ENCODE peak calls at places on chromosomes 11 and 22, in seven cellular contexts. One of them, this sample, is unnamed.

GRCh38 chr22:28899199-28899853 is 16.0 kb downstream of the ZNRF3 start:
- DNase-seq in lung: no peak
- DNase-seq in HT1080: peak; percentile 66
- DNase-seq in CD8-positive, alpha-beta T cell: peak; percentile 11
- DNase-seq in T-cell: peak; percentile 43
- DNase-seq in CD4-positive, alpha-beta T cell: peak; percentile 29
- DNase-seq in stimulated activated CD8-positive, alpha-beta memory T cell treated with anti-CD3 and anti-CD28 coated beads, Interleukin-4, amount 100 ng/mL, for 1 hour: no peak
- DNase-seq in this sample: peak; percentile 16

GRCh38 chr11:123976770-123977560 is 616 bp downstream of the OR10S1 start:
- DNase-seq in lung: no peak
- DNase-seq in HT1080: no peak
- DNase-seq in CD8-positive, alpha-beta T cell: no peak
- DNase-seq in T-cell: no peak
- DNase-seq in CD4-positive, alpha-beta T cell: no peak
- DNase-seq in stimulated activated CD8-positive, alpha-beta memory T cell treated with anti-CD3 and anti-CD28 coated beads, Interleukin-4, amount 100 ng/mL, for 1 hour: no peak
- DNase-seq in this sample: no peak

GRCh38 chr11:104625246-104625645 is 273.0 kb downstream of the CASP12 start:
- DNase-seq in lung: no peak
- DNase-seq in HT1080: no peak
- DNase-seq in CD8-positive, alpha-beta T cell: no peak
- DNase-seq in T-cell: no peak
- DNase-seq in CD4-positive, alpha-beta T cell: no peak
- DNase-seq in stimulated activated CD8-positive, alpha-beta memory T cell treated with anti-CD3 and anti-CD28 coated beads, Interleukin-4, amount 100 ng/mL, for 1 hour: no peak
- DNase-seq in this sample: no peak

GRCh38 chr22:39122772-39123470 is 25.9 kb downstream of the APOBEC3H start:
- DNase-seq in lung: no peak
- DNase-seq in HT1080: no peak
- DNase-seq in CD8-positive, alpha-beta T cell: no peak
- DNase-seq in T-cell: no peak
- DNase-seq in CD4-positive, alpha-beta T cell: no peak
- DNase-seq in stimulated activated CD8-positive, alpha-beta memory T cell treated with anti-CD3 and anti-CD28 coated beads, Interleukin-4, amount 100 ng/mL, for 1 hour: no peak
- DNase-seq in this sample: no peak

GRCh38 chr22:17890892-17891291 is 116.6 kb upstream of the BID start:
- DNase-seq in lung: no peak
- DNase-seq in HT1080: no peak
- DNase-seq in CD8-positive, alpha-beta T cell: no peak
- DNase-seq in T-cell: no peak
- DNase-seq in CD4-positive, alpha-beta T cell: no peak
- DNase-seq in stimulated activated CD8-positive, alpha-beta memory T cell treated with anti-CD3 and anti-CD28 coated beads, Interleukin-4, amount 100 ng/mL, for 1 hour: no peak
- DNase-seq in this sample: no peak

GRCh38 chr11:81644239-81644840 is 1089.3 kb downstream of the FAM181B start:
- DNase-seq in lung: no peak
- DNase-seq in HT1080: peak; percentile 58
- DNase-seq in CD8-positive, alpha-beta T cell: no peak
- DNase-seq in T-cell: peak; percentile 2
- DNase-seq in CD4-positive, alpha-beta T cell: no peak
- DNase-seq in stimulated activated CD8-positive, alpha-beta memory T cell treated with anti-CD3 and anti-CD28 coated beads, Interleukin-4, amount 100 ng/mL, for 1 hour: no peak
- DNase-seq in this sample: no peak

GRCh38 chr11:102345923-102346322 is 1.1 kb upstream of the BIRC2 start:
- DNase-seq in lung: no peak
- DNase-seq in HT1080: peak; percentile 93
- DNase-seq in CD8-positive, alpha-beta T cell: no peak
- DNase-seq in T-cell: no peak
- DNase-seq in CD4-positive, alpha-beta T cell: no peak
- DNase-seq in stimulated activated CD8-positive, alpha-beta memory T cell treated with anti-CD3 and anti-CD28 coated beads, Interleukin-4, amount 100 ng/mL, for 1 hour: no peak
- DNase-seq in this sample: peak; percentile 10

GRCh38 chr22:19713228-19713627 is 1.1 kb upstream of the SEPTIN5 start:
- DNase-seq in lung: no peak
- DNase-seq in HT1080: no peak
- DNase-seq in CD8-positive, alpha-beta T cell: no peak
- DNase-seq in T-cell: no peak
- DNase-seq in CD4-positive, alpha-beta T cell: no peak
- DNase-seq in stimulated activated CD8-positive, alpha-beta memory T cell treated with anti-CD3 and anti-CD28 coated beads, Interleukin-4, amount 100 ng/mL, for 1 hour: no peak
- DNase-seq in this sample: no peak

GRCh38 chr11:70680781-70681281 is 282.5 kb downstream of the CTTN start:
- DNase-seq in lung: no peak
- DNase-seq in HT1080: no peak
- DNase-seq in CD8-positive, alpha-beta T cell: no peak
- DNase-seq in T-cell: no peak
- DNase-seq in CD4-positive, alpha-beta T cell: no peak
- DNase-seq in stimulated activated CD8-positive, alpha-beta memory T cell treated with anti-CD3 and anti-CD28 coated beads, Interleukin-4, amount 100 ng/mL, for 1 hour: no peak
- DNase-seq in this sample: no peak

GRCh38 chr11:27646051-27646818 is 54.0 kb downstream of the BDNF start:
- DNase-seq in lung: no peak
- DNase-seq in HT1080: no peak
- DNase-seq in CD8-positive, alpha-beta T cell: no peak
- DNase-seq in T-cell: no peak
- DNase-seq in CD4-positive, alpha-beta T cell: no peak
- DNase-seq in stimulated activated CD8-positive, alpha-beta memory T cell treated with anti-CD3 and anti-CD28 coated beads, Interleukin-4, amount 100 ng/mL, for 1 hour: no peak
- DNase-seq in this sample: no peak

GRCh38 chr11:86972734-86973133 is 17.5 kb upstream of the FZD4 start:
- DNase-seq in lung: no peak
- DNase-seq in HT1080: no peak
- DNase-seq in CD8-positive, alpha-beta T cell: no peak
- DNase-seq in T-cell: no peak
- DNase-seq in CD4-positive, alpha-beta T cell: no peak
- DNase-seq in stimulated activated CD8-positive, alpha-beta memory T cell treated with anti-CD3 and anti-CD28 coated beads, Interleukin-4, amount 100 ng/mL, for 1 hour: no peak
- DNase-seq in this sample: no peak

GRCh38 chr11:74538680-74539079 is 45.2 kb upstream of the LIPT2 start:
- DNase-seq in lung: no peak
- DNase-seq in HT1080: no peak
- DNase-seq in CD8-positive, alpha-beta T cell: no peak
- DNase-seq in T-cell: no peak
- DNase-seq in CD4-positive, alpha-beta T cell: no peak
- DNase-seq in stimulated activated CD8-positive, alpha-beta memory T cell treated with anti-CD3 and anti-CD28 coated beads, Interleukin-4, amount 100 ng/mL, for 1 hour: no peak
- DNase-seq in this sample: no peak

GRCh38 chr11:108897071-108897481 is 232.2 kb downstream of the DDX10 start:
- DNase-seq in lung: no peak
- DNase-seq in HT1080: peak; percentile 24
- DNase-seq in CD8-positive, alpha-beta T cell: no peak
- DNase-seq in T-cell: no peak
- DNase-seq in CD4-positive, alpha-beta T cell: no peak
- DNase-seq in stimulated activated CD8-positive, alpha-beta memory T cell treated with anti-CD3 and anti-CD28 coated beads, Interleukin-4, amount 100 ng/mL, for 1 hour: no peak
- DNase-seq in this sample: no peak

GRCh38 chr11:62671272-62671603 is 235 bp upstream of the UQCC3 start:
- DNase-seq in lung: no peak
- DNase-seq in HT1080: no peak
- DNase-seq in CD8-positive, alpha-beta T cell: no peak
- DNase-seq in T-cell: peak; percentile 29
- DNase-seq in CD4-positive, alpha-beta T cell: no peak
- DNase-seq in stimulated activated CD8-positive, alpha-beta memory T cell treated with anti-CD3 and anti-CD28 coated beads, Interleukin-4, amount 100 ng/mL, for 1 hour: no peak
- DNase-seq in this sample: no peak

GRCh38 chr11:114309517-114309916 is 13.3 kb downstream of the NNMT start:
- DNase-seq in lung: no peak
- DNase-seq in HT1080: no peak
- DNase-seq in CD8-positive, alpha-beta T cell: no peak
- DNase-seq in T-cell: no peak
- DNase-seq in CD4-positive, alpha-beta T cell: no peak
- DNase-seq in stimulated activated CD8-positive, alpha-beta memory T cell treated with anti-CD3 and anti-CD28 coated beads, Interleukin-4, amount 100 ng/mL, for 1 hour: no peak
- DNase-seq in this sample: no peak

GRCh38 chr11:45105233-45105992 is 41.0 kb upstream of the PRDM11 start:
- DNase-seq in lung: peak; percentile 72
- DNase-seq in HT1080: peak; percentile 61
- DNase-seq in CD8-positive, alpha-beta T cell: peak; percentile 51
- DNase-seq in T-cell: peak; percentile 53
- DNase-seq in CD4-positive, alpha-beta T cell: peak; percentile 40
- DNase-seq in stimulated activated CD8-positive, alpha-beta memory T cell treated with anti-CD3 and anti-CD28 coated beads, Interleukin-4, amount 100 ng/mL, for 1 hour: no peak
- DNase-seq in this sample: peak; percentile 54

GRCh38 chr11:12775955-12776354 is 101.7 kb downstream of the TEAD1 start:
- DNase-seq in lung: no peak
- DNase-seq in HT1080: no peak
- DNase-seq in CD8-positive, alpha-beta T cell: no peak
- DNase-seq in T-cell: no peak
- DNase-seq in CD4-positive, alpha-beta T cell: no peak
- DNase-seq in stimulated activated CD8-positive, alpha-beta memory T cell treated with anti-CD3 and anti-CD28 coated beads, Interleukin-4, amount 100 ng/mL, for 1 hour: no peak
- DNase-seq in this sample: no peak

GRCh38 chr11:67303989-67304411 is 670 bp downstream of the SSH3 start:
- DNase-seq in lung: no peak
- DNase-seq in HT1080: no peak
- DNase-seq in CD8-positive, alpha-beta T cell: no peak
- DNase-seq in T-cell: no peak
- DNase-seq in CD4-positive, alpha-beta T cell: no peak
- DNase-seq in stimulated activated CD8-positive, alpha-beta memory T cell treated with anti-CD3 and anti-CD28 coated beads, Interleukin-4, amount 100 ng/mL, for 1 hour: no peak
- DNase-seq in this sample: no peak

GRCh38 chr11:43547900-43548381 is 132.6 kb upstream of the HSD17B12 start:
- DNase-seq in lung: no peak
- DNase-seq in HT1080: no peak
- DNase-seq in CD8-positive, alpha-beta T cell: no peak
- DNase-seq in T-cell: no peak
- DNase-seq in CD4-positive, alpha-beta T cell: no peak
- DNase-seq in stimulated activated CD8-positive, alpha-beta memory T cell treated with anti-CD3 and anti-CD28 coated beads, Interleukin-4, amount 100 ng/mL, for 1 hour: no peak
- DNase-seq in this sample: no peak

GRCh38 chr22:42307806-42308563 is 37.5 kb upstream of the TCF20 start:
- DNase-seq in lung: no peak
- DNase-seq in HT1080: no peak
- DNase-seq in CD8-positive, alpha-beta T cell: no peak
- DNase-seq in T-cell: no peak
- DNase-seq in CD4-positive, alpha-beta T cell: no peak
- DNase-seq in stimulated activated CD8-positive, alpha-beta memory T cell treated with anti-CD3 and anti-CD28 coated beads, Interleukin-4, amount 100 ng/mL, for 1 hour: no peak
- DNase-seq in this sample: no peak

GRCh38 chr11:120574881-120575280 is 63.3 kb downstream of the GRIK4 start:
- DNase-seq in lung: no peak
- DNase-seq in HT1080: no peak
- DNase-seq in CD8-positive, alpha-beta T cell: no peak
- DNase-seq in T-cell: no peak
- DNase-seq in CD4-positive, alpha-beta T cell: no peak
- DNase-seq in stimulated activated CD8-positive, alpha-beta memory T cell treated with anti-CD3 and anti-CD28 coated beads, Interleukin-4, amount 100 ng/mL, for 1 hour: no peak
- DNase-seq in this sample: no peak

GRCh38 chr11:128776088-128776433 is 82.2 kb downstream of the FLI1 start:
- DNase-seq in lung: no peak
- DNase-seq in HT1080: no peak
- DNase-seq in CD8-positive, alpha-beta T cell: no peak
- DNase-seq in T-cell: peak; percentile 68
- DNase-seq in CD4-positive, alpha-beta T cell: peak; percentile 22
- DNase-seq in stimulated activated CD8-positive, alpha-beta memory T cell treated with anti-CD3 and anti-CD28 coated beads, Interleukin-4, amount 100 ng/mL, for 1 hour: no peak
- DNase-seq in this sample: peak; percentile 35

GRCh38 chr11:17543041-17543440 is 1.2 kb downstream of the USH1C start:
- DNase-seq in lung: no peak
- DNase-seq in HT1080: no peak
- DNase-seq in CD8-positive, alpha-beta T cell: no peak
- DNase-seq in T-cell: no peak
- DNase-seq in CD4-positive, alpha-beta T cell: no peak
- DNase-seq in stimulated activated CD8-positive, alpha-beta memory T cell treated with anti-CD3 and anti-CD28 coated beads, Interleukin-4, amount 100 ng/mL, for 1 hour: no peak
- DNase-seq in this sample: no peak

GRCh38 chr22:46124383-46125144 is 25.8 kb upstream of the PPARA start:
- DNase-seq in lung: no peak
- DNase-seq in HT1080: no peak
- DNase-seq in CD8-positive, alpha-beta T cell: no peak
- DNase-seq in T-cell: no peak
- DNase-seq in CD4-positive, alpha-beta T cell: no peak
- DNase-seq in stimulated activated CD8-positive, alpha-beta memory T cell treated with anti-CD3 and anti-CD28 coated beads, Interleukin-4, amount 100 ng/mL, for 1 hour: no peak
- DNase-seq in this sample: no peak

GRCh38 chr11:131408011-131408640 is 37.7 kb downstream of the NTM start:
- DNase-seq in lung: peak; percentile 36
- DNase-seq in HT1080: peak; percentile 71
- DNase-seq in CD8-positive, alpha-beta T cell: no peak
- DNase-seq in T-cell: no peak
- DNase-seq in CD4-positive, alpha-beta T cell: no peak
- DNase-seq in stimulated activated CD8-positive, alpha-beta memory T cell treated with anti-CD3 and anti-CD28 coated beads, Interleukin-4, amount 100 ng/mL, for 1 hour: no peak
- DNase-seq in this sample: no peak

GRCh38 chr11:83241291-83241946 is 44.7 kb downstream of the CCDC90B start:
- DNase-seq in lung: peak; percentile 44
- DNase-seq in HT1080: peak; percentile 78
- DNase-seq in CD8-positive, alpha-beta T cell: no peak
- DNase-seq in T-cell: no peak
- DNase-seq in CD4-positive, alpha-beta T cell: no peak
- DNase-seq in stimulated activated CD8-positive, alpha-beta memory T cell treated with anti-CD3 and anti-CD28 coated beads, Interleukin-4, amount 100 ng/mL, for 1 hour: no peak
- DNase-seq in this sample: no peak